ENCODE peak calls at places on chromosomes 7 and 10, in eight cellular contexts. One of them, this sample, is unnamed.

GRCh38 chr7:129095258-129095657 is 40.3 kb upstream of the TNPO3 start:
- DNase-seq in activated naive CD4-positive, alpha-beta T cell treated with Interleukin-2 at 50 U/mL for 16 hours: no peak
- DNase-seq in Jurkat, Clone E6-1: peak; percentile 93
- DNase-seq in astrocyte of the hippocampus: no peak
- DNase-seq in CD4-positive, alpha-beta T cell: no peak
- DNase-seq in occipital lobe: no peak
- DNase-seq in CMK: no peak
- DNase-seq in Peyer's patch: peak; percentile 64
- DNase-seq in this sample: no peak

GRCh38 chr10:77872151-77872946 is 54.2 kb downstream of the DLG5 start:
- DNase-seq in activated naive CD4-positive, alpha-beta T cell treated with Interleukin-2 at 50 U/mL for 16 hours: no peak
- DNase-seq in Jurkat, Clone E6-1: no peak
- DNase-seq in astrocyte of the hippocampus: peak; percentile 84
- DNase-seq in CD4-positive, alpha-beta T cell: no peak
- DNase-seq in occipital lobe: peak; percentile 82
- DNase-seq in CMK: no peak
- DNase-seq in Peyer's patch: no peak
- DNase-seq in this sample: no peak

GRCh38 chr10:76382381-76382851 is 951.0 kb downstream of the LRMDA start:
- DNase-seq in activated naive CD4-positive, alpha-beta T cell treated with Interleukin-2 at 50 U/mL for 16 hours: no peak
- DNase-seq in Jurkat, Clone E6-1: no peak
- DNase-seq in astrocyte of the hippocampus: peak; percentile 69
- DNase-seq in CD4-positive, alpha-beta T cell: no peak
- DNase-seq in occipital lobe: no peak
- DNase-seq in CMK: no peak
- DNase-seq in Peyer's patch: no peak
- DNase-seq in this sample: peak; percentile 28

GRCh38 chr7:155190608-155191536 is 106.8 kb upstream of the INSIG1 start:
- DNase-seq in activated naive CD4-positive, alpha-beta T cell treated with Interleukin-2 at 50 U/mL for 16 hours: peak; percentile 74
- DNase-seq in Jurkat, Clone E6-1: no peak
- DNase-seq in astrocyte of the hippocampus: peak; percentile 61
- DNase-seq in CD4-positive, alpha-beta T cell: peak; percentile 58
- DNase-seq in occipital lobe: no peak
- DNase-seq in CMK: no peak
- DNase-seq in Peyer's patch: peak; percentile 75
- DNase-seq in this sample: peak; percentile 55

GRCh38 chr10:129934196-129934925 is 29.7 kb downstream of the EBF3 start:
- DNase-seq in activated naive CD4-positive, alpha-beta T cell treated with Interleukin-2 at 50 U/mL for 16 hours: no peak
- DNase-seq in Jurkat, Clone E6-1: no peak
- DNase-seq in astrocyte of the hippocampus: no peak
- DNase-seq in CD4-positive, alpha-beta T cell: no peak
- DNase-seq in occipital lobe: no peak
- DNase-seq in CMK: no peak
- DNase-seq in Peyer's patch: peak; percentile 38
- DNase-seq in this sample: no peak

GRCh38 chr7:2812119-2812487 is 32.0 kb downstream of the GNA12 start:
- DNase-seq in activated naive CD4-positive, alpha-beta T cell treated with Interleukin-2 at 50 U/mL for 16 hours: no peak
- DNase-seq in Jurkat, Clone E6-1: no peak
- DNase-seq in astrocyte of the hippocampus: peak; percentile 65
- DNase-seq in CD4-positive, alpha-beta T cell: no peak
- DNase-seq in occipital lobe: no peak
- DNase-seq in CMK: no peak
- DNase-seq in Peyer's patch: no peak
- DNase-seq in this sample: no peak

GRCh38 chr7:64602086-64602485 is 39.2 kb upstream of the ZNF680 start:
- DNase-seq in activated naive CD4-positive, alpha-beta T cell treated with Interleukin-2 at 50 U/mL for 16 hours: no peak
- DNase-seq in Jurkat, Clone E6-1: no peak
- DNase-seq in astrocyte of the hippocampus: no peak
- DNase-seq in CD4-positive, alpha-beta T cell: no peak
- DNase-seq in occipital lobe: no peak
- DNase-seq in CMK: no peak
- DNase-seq in Peyer's patch: no peak
- DNase-seq in this sample: no peak

GRCh38 chr10:42868530-42868929 is 85.9 kb downstream of the BMS1 start:
- DNase-seq in activated naive CD4-positive, alpha-beta T cell treated with Interleukin-2 at 50 U/mL for 16 hours: no peak
- DNase-seq in Jurkat, Clone E6-1: no peak
- DNase-seq in astrocyte of the hippocampus: no peak
- DNase-seq in CD4-positive, alpha-beta T cell: no peak
- DNase-seq in occipital lobe: no peak
- DNase-seq in CMK: no peak
- DNase-seq in Peyer's patch: no peak
- DNase-seq in this sample: no peak

GRCh38 chr10:10872035-10872673 is 145.5 kb upstream of the CELF2 start:
- DNase-seq in activated naive CD4-positive, alpha-beta T cell treated with Interleukin-2 at 50 U/mL for 16 hours: no peak
- DNase-seq in Jurkat, Clone E6-1: no peak
- DNase-seq in astrocyte of the hippocampus: peak; percentile 93
- DNase-seq in CD4-positive, alpha-beta T cell: no peak
- DNase-seq in occipital lobe: no peak
- DNase-seq in CMK: no peak
- DNase-seq in Peyer's patch: no peak
- DNase-seq in this sample: peak; percentile 33